ENCODE peak calls at places on chromosome 6, in six cellular contexts. T, S, M, H, P and F are unnamed samples.

GRCh38 chr6:121263742-121264141 is 70.5 kb downstream of the TBC1D32 start:
- DNase-seq in T (no peak), S (no peak), M (no peak), H (no peak), P (no peak), F (no peak)

GRCh38 chr6:159719287-159719686 is 8.0 kb upstream of the WTAP start:
- DNase-seq in T (no peak), S (no peak), M (no peak), H (no peak), P (no peak), F (no peak)

GRCh38 chr6:145887969-145888368 is 73.4 kb upstream of the FBXO30 start:
- DNase-seq in T (no peak), S (no peak), M (no peak), H (no peak), P (no peak), F (no peak)

GRCh38 chr6:95142661-95143060 is 434.7 kb upstream of the MANEA start:
- DNase-seq in T (no peak), S (no peak), M (no peak), H (no peak), P (no peak), F (no peak)

GRCh38 chr6:13370623-13371022 is 42.3 kb upstream of the TBC1D7 start:
- DNase-seq in T (no peak), S (no peak), M (no peak), H (no peak), P (no peak), F (no peak)

GRCh38 chr6:71262914-71263313 is 25.7 kb upstream of the OGFRL1 start:
- DNase-seq in T (no peak), S (no peak), M (no peak), H (no peak), P (no peak), F (no peak)

GRCh38 chr6:12148317-12148801 is 136.2 kb downstream of the HIVEP1 start:
- DNase-seq in T (no peak), S (no peak), M (no peak), H (no peak), P (no peak), F (no peak)

GRCh38 chr6:168192195-168192900 is 113.3 kb upstream of the FRMD1 start:
- DNase-seq in T (no peak), S (no peak), M (no peak), H (peak), P (peak), F (no peak)

GRCh38 chr6:41901882-41902519 is 6.8 kb upstream of the USP49 start:
- DNase-seq in T (peak), S (no peak), M (no peak), H (no peak), P (no peak), F (no peak)

GRCh38 chr6:70385931-70386330 is 27.4 kb upstream of the FAM135A start:
- DNase-seq in T (no peak), S (no peak), M (no peak), H (no peak), P (no peak), F (no peak)

GRCh38 chr6:87832025-87832825 is 130.2 kb upstream of the AKIRIN2 start:
- DNase-seq in T (no peak), S (no peak), M (no peak), H (no peak), P (no peak), F (no peak)

GRCh38 chr6:11805259-11806053 is 26.9 kb upstream of the ADTRP start:
- DNase-seq in T (no peak), S (no peak), M (no peak), H (no peak), P (no peak), F (no peak)

GRCh38 chr6:35391240-35391968 is 49.0 kb downstream of the PPARD start:
- DNase-seq in T (no peak), S (no peak), M (no peak), H (no peak), P (no peak), F (no peak)

GRCh38 chr6:39664173-39664572 is 61.0 kb downstream of the KIF6 start:
- DNase-seq in T (no peak), S (no peak), M (no peak), H (no peak), P (no peak), F (no peak)

DNA sequence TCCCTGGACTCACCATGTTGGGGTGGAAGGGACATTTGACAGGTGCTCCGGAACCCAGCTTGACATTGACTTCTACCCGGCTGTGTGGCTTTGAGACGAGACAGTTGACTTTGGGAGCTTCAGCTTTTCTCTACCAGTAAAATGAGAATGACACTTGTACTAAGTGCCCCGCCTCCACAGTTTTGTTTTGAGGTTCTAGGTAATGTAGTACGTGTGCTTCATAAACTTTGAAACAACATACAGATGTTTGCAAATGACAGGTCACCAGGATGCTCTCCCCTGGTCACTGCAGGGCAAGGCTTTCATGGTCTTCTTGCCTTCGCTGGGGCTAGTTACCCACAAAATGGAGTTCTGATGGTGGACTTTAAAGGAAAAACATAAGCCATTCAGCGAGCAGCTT is 31.3 kb downstream of the CLIC5 start:
- DNase-seq in T (no peak), S (no peak), M (no peak), H (no peak), P (no peak), F (no peak)
- H3K27ac ChIP-seq in T (no peak), S (no peak), M (peak), H (no peak), P (no peak), F (no peak)

DNA sequence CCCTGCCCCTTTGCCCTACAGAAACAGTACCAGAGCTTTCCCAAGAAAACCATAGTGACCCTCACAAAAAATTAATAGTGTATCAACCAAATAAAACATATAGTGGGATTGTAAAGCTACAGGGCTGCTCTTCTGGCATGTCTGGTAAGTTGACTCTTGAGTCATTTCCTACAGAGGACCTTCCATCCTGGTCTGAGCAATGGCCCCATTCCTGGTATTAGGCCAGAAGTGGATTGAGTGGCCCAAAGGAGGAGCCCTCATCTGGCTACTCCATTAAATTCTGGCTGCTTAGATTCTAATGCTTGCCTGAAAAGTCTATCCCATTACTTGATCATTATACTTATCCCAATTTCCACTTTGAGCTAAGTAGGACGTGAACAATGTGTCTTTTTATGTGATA is 150.9 kb upstream of the HMGN3 start:
- DNase-seq in T (no peak), S (no peak), M (no peak), H (no peak), P (no peak), F (no peak)
- H3K27ac ChIP-seq in T (no peak), S (no peak), M (no peak), H (no peak), P (no peak), F (no peak)

DNA sequence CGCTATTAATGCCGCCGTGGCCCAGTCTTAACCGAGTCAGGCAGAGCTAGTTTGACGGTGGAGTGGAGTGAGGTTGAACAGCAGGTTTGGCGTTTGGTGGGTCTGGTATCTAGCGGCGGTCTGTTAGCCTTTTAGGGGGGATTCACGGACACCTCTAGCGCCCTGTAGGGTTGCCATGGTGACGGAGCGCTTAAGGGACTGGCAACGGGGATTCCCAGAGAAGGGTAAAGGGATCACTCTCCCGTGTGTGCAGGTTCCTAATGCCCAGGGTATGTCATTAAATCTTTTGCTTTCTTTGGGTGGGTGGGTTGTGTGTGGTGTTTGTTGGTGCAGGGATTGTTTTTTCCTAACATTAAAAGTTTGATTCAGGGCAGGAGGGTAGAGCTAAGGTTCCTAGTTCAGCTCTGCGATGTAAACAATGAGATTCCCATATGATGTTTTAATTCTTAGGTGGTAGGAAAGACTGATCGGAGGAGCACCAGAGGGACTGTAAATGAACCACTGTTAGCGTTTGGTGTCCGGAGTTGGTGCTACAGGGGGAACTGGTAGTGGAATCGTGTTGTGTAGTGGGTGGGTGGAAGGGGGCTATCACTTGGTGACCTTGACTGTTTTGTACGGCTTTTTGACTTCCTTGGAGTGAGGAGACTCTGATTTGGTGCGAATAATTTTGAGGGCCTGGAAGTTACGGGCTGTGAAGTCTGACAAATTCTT is 4.9 kb downstream of the BRD2 start:
- DNase-seq in T (peak), S (no peak), M (peak), H (no peak), P (no peak), F (no peak)
- H3K27ac ChIP-seq in T (peak), S (peak), M (peak), H (peak), P (peak), F (peak)

DNA sequence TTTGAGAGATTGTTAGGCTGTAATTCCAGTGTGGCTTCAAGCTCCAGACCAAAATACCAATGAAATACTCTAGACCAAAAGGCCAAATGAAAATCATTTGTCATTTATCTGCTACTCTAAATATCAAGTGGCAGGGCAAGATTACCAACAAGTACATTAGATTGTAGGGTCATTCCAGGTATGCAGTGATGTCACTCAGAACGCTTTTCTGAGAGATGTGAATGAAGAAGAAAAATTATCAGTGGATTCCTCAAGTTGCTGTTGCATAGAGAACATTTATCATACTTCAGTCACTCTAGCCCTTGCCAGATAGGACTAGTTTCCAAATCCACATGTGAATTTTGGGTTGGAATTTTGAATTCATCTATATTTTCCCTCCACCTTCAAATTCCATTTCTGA is 65.0 kb downstream of the ZFAND3 start:
- DNase-seq in T (no peak), S (no peak), M (no peak), H (no peak), P (no peak), F (no peak)
- H3K27ac ChIP-seq in T (no peak), S (no peak), M (no peak), H (no peak), P (no peak), F (no peak)

DNA sequence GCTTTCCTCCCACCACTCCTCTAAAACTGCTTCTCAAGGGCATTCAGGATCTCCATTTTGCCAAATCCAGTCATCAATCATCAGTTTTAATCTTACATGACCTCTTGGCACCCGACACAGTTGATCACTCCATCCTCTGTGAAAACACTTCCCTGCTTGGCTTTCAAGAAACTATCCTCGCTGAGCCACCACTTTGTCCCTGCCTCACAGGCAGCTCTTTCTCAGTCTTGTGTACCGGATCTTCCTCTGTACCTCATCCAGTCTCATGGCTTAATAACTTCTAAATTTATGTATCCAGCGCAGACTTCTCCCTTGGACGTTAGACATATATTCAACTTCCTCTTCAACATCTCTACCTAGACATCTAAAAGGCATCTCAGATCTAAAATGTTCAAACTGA is 89.9 kb downstream of the BTBD9 start:
- DNase-seq in T (no peak), S (no peak), M (no peak), H (no peak), P (no peak), F (no peak)
- H3K27ac ChIP-seq in T (no peak), S (no peak), M (no peak), H (no peak), P (no peak), F (no peak)

GRCh38 chr6:139983555-139984276 is 609.3 kb upstream of the CITED2 start:
- DNase-seq in T (no peak), S (no peak), M (no peak), H (no peak), P (no peak), F (no peak)
- H3K27ac ChIP-seq in T (no peak), S (no peak), M (no peak), H (peak), P (peak), F (no peak)

DNA sequence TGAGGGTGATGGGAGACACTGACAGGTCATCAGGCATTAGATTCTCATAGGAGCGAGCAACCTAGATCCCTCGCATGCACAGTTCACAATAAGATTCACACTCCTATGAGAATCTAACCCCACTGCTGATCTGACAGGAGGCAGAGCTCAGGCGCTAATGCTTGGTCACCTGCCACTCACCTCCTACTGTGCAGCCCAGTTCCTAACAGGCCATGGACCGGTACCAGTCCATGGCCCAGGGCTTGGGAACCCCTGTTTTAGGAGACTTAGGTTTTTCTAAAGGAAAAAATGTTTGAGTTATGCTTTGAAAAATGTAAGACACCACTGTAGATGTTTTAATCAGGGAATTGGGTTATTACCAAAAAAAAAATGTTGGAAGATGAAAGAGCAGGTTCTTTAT is 6.7 kb downstream of the HLA-E start:
- DNase-seq in T (no peak), S (no peak), M (no peak), H (no peak), P (no peak), F (no peak)
- H3K27ac ChIP-seq in T (peak), S (no peak), M (no peak), H (peak), P (no peak), F (no peak)

DNA sequence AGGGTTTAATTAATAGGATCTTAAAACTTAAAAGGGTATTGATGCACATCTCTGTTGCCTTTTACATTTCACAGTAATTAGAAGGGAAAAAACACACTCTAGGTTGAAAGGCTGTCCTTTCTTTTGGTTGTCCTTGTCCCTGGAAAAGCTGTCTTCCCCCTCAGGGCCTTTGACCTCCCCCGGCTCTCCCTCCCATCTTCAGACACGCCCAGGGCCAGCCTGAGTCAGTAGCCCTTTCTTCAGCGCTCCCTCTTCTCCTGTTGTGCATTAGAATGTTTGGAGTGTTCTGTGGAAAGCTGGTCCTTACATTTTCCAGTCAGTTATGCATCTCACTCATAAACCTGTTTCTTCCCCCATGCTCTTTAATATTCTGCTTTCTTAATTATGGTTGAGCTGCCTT is 157.0 kb downstream of the MTHFD1L start:
- DNase-seq in T (no peak), S (no peak), M (no peak), H (no peak), P (no peak), F (no peak)
- H3K27ac ChIP-seq in T (no peak), S (no peak), M (no peak), H (peak), P (no peak), F (no peak)

GRCh38 chr6:21048047-21048446 is 513.8 kb downstream of the CDKAL1 start:
- DNase-seq in T (no peak), S (no peak), M (no peak), H (no peak), P (no peak), F (no peak)
- H3K27ac ChIP-seq in T (no peak), S (no peak), M (no peak), H (no peak), P (no peak), F (no peak)

GRCh38 chr6:147195510-147195909 is 8.7 kb upstream of the STXBP5 start:
- DNase-seq in T (no peak), S (no peak), M (no peak), H (no peak), P (no peak), F (no peak)

GRCh38 chr6:147190556-147190955 is 13.7 kb upstream of the STXBP5 start:
- DNase-seq in T (no peak), S (no peak), M (no peak), H (no peak), P (no peak), F (peak)

GRCh38 chr6:147194652-147195403 is 9.4 kb upstream of the STXBP5 start:
- DNase-seq in T (no peak), S (no peak), M (no peak), H (no peak), P (no peak), F (no peak)

GRCh38 chr6:147195987-147196386 is 8.2 kb upstream of the STXBP5 start:
- DNase-seq in T (no peak), S (no peak), M (no peak), H (no peak), P (no peak), F (no peak)

GRCh38 chr6:147192278-147192911 is 11.8 kb upstream of the STXBP5 start:
- DNase-seq in T (no peak), S (no peak), M (no peak), H (no peak), P (no peak), F (no peak)
- H3K27ac ChIP-seq in T (no peak), S (no peak), M (no peak), H (no peak), P (no peak), F (no peak)